ENCODE peak calls at places on chromosomes 1 and 21, in seven cellular contexts. One of them, this sample, is unnamed.

GRCh38 chr1:217534566-217534965 is 96.3 kb downstream of the GPATCH2 start:
- DNase-seq in ascending aorta: no peak
- DNase-seq in lung: no peak
- DNase-seq in HCT116: no peak
- DNase-seq in AG04450: no peak
- DNase-seq in pancreas: no peak
- DNase-seq in fibroblast of pulmonary artery: peak
- DNase-seq in this sample: no peak

GRCh38 chr1:203691454-203691853 is 64.8 kb downstream of the ATP2B4 start:
- DNase-seq in ascending aorta: no peak
- DNase-seq in lung: no peak
- DNase-seq in HCT116: no peak
- DNase-seq in AG04450: no peak
- DNase-seq in pancreas: no peak
- DNase-seq in fibroblast of pulmonary artery: peak
- DNase-seq in this sample: no peak

GRCh38 chr1:213138391-213138790 is 87.3 kb downstream of the RPS6KC1 start:
- DNase-seq in ascending aorta: no peak
- DNase-seq in lung: no peak
- DNase-seq in HCT116: no peak
- DNase-seq in AG04450: no peak
- DNase-seq in pancreas: no peak
- DNase-seq in fibroblast of pulmonary artery: no peak
- DNase-seq in this sample: no peak

GRCh38 chr21:15301014-15301413 is 236.2 kb upstream of the NRIP1 start:
- DNase-seq in ascending aorta: no peak
- DNase-seq in lung: no peak
- DNase-seq in HCT116: no peak
- DNase-seq in AG04450: no peak
- DNase-seq in pancreas: no peak
- DNase-seq in fibroblast of pulmonary artery: no peak
- DNase-seq in this sample: peak

GRCh38 chr1:119298687-119299086 is 69.9 kb upstream of the HAO2 start:
- DNase-seq in ascending aorta: no peak
- DNase-seq in lung: no peak
- DNase-seq in HCT116: no peak
- DNase-seq in AG04450: no peak
- DNase-seq in pancreas: no peak
- DNase-seq in fibroblast of pulmonary artery: peak
- DNase-seq in this sample: peak

GRCh38 chr1:158089476-158089875 is 91.2 kb upstream of the CD1D start:
- DNase-seq in ascending aorta: no peak
- DNase-seq in lung: no peak
- DNase-seq in HCT116: no peak
- DNase-seq in AG04450: no peak
- DNase-seq in pancreas: no peak
- DNase-seq in fibroblast of pulmonary artery: no peak
- DNase-seq in this sample: no peak

GRCh38 chr21:43361493-43362296 is 65.2 kb downstream of the SIK1 start:
- DNase-seq in ascending aorta: no peak
- DNase-seq in lung: no peak
- DNase-seq in HCT116: no peak
- DNase-seq in AG04450: peak
- DNase-seq in pancreas: no peak
- DNase-seq in fibroblast of pulmonary artery: no peak
- DNase-seq in this sample: peak

GRCh38 chr1:33009561-33009960 is 27.1 kb downstream of the AK2 start:
- DNase-seq in ascending aorta: no peak
- DNase-seq in lung: no peak
- DNase-seq in HCT116: no peak
- DNase-seq in AG04450: no peak
- DNase-seq in pancreas: no peak
- DNase-seq in fibroblast of pulmonary artery: no peak
- DNase-seq in this sample: no peak

GRCh38 chr1:220321758-220322157 is 49.5 kb upstream of the RAB3GAP2 start:
- DNase-seq in ascending aorta: no peak
- DNase-seq in lung: no peak
- DNase-seq in HCT116: no peak
- DNase-seq in AG04450: no peak
- DNase-seq in pancreas: no peak
- DNase-seq in fibroblast of pulmonary artery: no peak
- DNase-seq in this sample: no peak

GRCh38 chr21:45417256-45417950 is 12.4 kb downstream of the COL18A1 start:
- DNase-seq in ascending aorta: peak
- DNase-seq in lung: no peak
- DNase-seq in HCT116: no peak
- DNase-seq in AG04450: no peak
- DNase-seq in pancreas: no peak
- DNase-seq in fibroblast of pulmonary artery: no peak
- DNase-seq in this sample: peak

DNA sequence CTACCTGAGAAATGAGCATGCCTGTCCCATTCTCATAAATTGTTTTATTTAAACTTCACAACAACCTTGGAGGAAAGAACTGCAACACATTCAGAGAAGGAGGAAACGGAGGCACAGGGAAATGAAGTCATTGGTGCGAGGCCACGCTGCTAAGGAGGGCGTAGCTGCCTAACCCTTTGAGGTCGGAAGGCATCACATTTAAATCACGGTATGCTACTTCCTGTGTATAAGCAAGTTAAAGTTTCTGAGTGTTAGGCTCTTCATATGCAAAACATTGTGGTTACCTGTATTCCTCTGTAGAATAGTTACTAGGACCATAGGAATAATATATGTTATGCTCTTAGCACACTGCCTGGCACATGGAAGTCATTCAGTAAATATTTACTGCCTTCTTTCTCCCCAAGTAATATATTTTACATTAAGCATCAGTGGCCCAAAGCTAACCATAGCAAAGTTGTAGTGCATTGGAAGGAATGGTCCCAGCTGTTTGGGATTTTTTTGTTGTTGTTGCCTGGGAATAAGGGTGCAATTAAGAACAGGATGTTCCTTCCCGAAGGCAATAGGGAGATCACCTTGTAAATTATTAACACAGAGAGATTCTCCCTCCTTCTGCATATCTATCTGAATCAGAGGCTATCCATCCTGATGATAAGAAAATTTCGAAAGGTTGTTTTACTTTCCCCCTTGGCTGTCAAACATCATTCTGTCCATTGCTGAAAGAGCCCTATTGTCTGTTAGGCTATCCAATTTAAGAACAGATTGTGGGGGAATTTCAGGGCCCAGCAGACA is 192.2 kb upstream of the C8B start:
- DNase-seq in ascending aorta: no peak
- DNase-seq in lung: no peak
- DNase-seq in HCT116: no peak
- DNase-seq in AG04450: no peak
- DNase-seq in pancreas: no peak
- DNase-seq in fibroblast of pulmonary artery: no peak
- DNase-seq in this sample: no peak
- H3K4me3 ChIP-seq in ascending aorta: no peak
- H3K4me3 ChIP-seq in lung: no peak
- H3K4me3 ChIP-seq in HCT116: no peak
- H3K4me3 ChIP-seq in AG04450: no peak
- H3K4me3 ChIP-seq in pancreas: no peak
- H3K4me3 ChIP-seq in fibroblast of pulmonary artery: no peak
- H3K4me3 ChIP-seq in this sample: no peak

GRCh38 chr1:18560692-18561091 is 70.0 kb upstream of the PAX7 start:
- DNase-seq in ascending aorta: no peak
- DNase-seq in lung: no peak
- DNase-seq in HCT116: no peak
- DNase-seq in AG04450: no peak
- DNase-seq in pancreas: no peak
- DNase-seq in fibroblast of pulmonary artery: no peak
- DNase-seq in this sample: no peak

GRCh38 chr1:18554597-18554996 is 73.9 kb downstream of the KLHDC7A start:
- DNase-seq in ascending aorta: no peak
- DNase-seq in lung: no peak
- DNase-seq in HCT116: no peak
- DNase-seq in AG04450: no peak
- DNase-seq in pancreas: peak
- DNase-seq in fibroblast of pulmonary artery: no peak
- DNase-seq in this sample: no peak

GRCh38 chr1:18556364-18556763 is 74.3 kb upstream of the PAX7 start:
- DNase-seq in ascending aorta: no peak
- DNase-seq in lung: no peak
- DNase-seq in HCT116: peak
- DNase-seq in AG04450: no peak
- DNase-seq in pancreas: no peak
- DNase-seq in fibroblast of pulmonary artery: peak
- DNase-seq in this sample: no peak

GRCh38 chr1:18555036-18555435 is 74.3 kb downstream of the KLHDC7A start:
- DNase-seq in ascending aorta: no peak
- DNase-seq in lung: no peak
- DNase-seq in HCT116: no peak
- DNase-seq in AG04450: no peak
- DNase-seq in pancreas: no peak
- DNase-seq in fibroblast of pulmonary artery: no peak
- DNase-seq in this sample: no peak

GRCh38 chr1:18557621-18558465 is 72.8 kb upstream of the PAX7 start:
- DNase-seq in ascending aorta: no peak
- DNase-seq in lung: peak
- DNase-seq in HCT116: no peak
- DNase-seq in AG04450: no peak
- DNase-seq in pancreas: peak
- DNase-seq in fibroblast of pulmonary artery: no peak
- DNase-seq in this sample: no peak
- TF ChIP-seq CTCF in ascending aorta: no peak
- TF ChIP-seq CTCF in lung: no peak
- TF ChIP-seq CTCF in HCT116: no peak
- TF ChIP-seq CTCF in AG04450: no peak
- TF ChIP-seq CTCF in pancreas: no peak
- TF ChIP-seq CTCF in fibroblast of pulmonary artery: no peak
- TF ChIP-seq CTCF in this sample: no peak

GRCh38 chr1:21435646-21436487 is 4.1 kb upstream of the NBPF3 start:
- DNase-seq in ascending aorta: no peak
- DNase-seq in lung: no peak
- DNase-seq in HCT116: no peak
- DNase-seq in AG04450: no peak
- DNase-seq in pancreas: no peak
- DNase-seq in fibroblast of pulmonary artery: no peak
- DNase-seq in this sample: no peak

GRCh38 chr1:21439345-21439720 is 604 bp upstream of the NBPF3 start:
- DNase-seq in ascending aorta: no peak
- DNase-seq in lung: no peak
- DNase-seq in HCT116: no peak
- DNase-seq in AG04450: no peak
- DNase-seq in pancreas: no peak
- DNase-seq in fibroblast of pulmonary artery: no peak
- DNase-seq in this sample: no peak

GRCh38 chr1:21439721-21440629 is at the start of gene NBPF3:
- DNase-seq in ascending aorta: peak
- DNase-seq in lung: peak
- DNase-seq in HCT116: peak
- DNase-seq in AG04450: peak
- DNase-seq in pancreas: peak
- DNase-seq in fibroblast of pulmonary artery: peak
- DNase-seq in this sample: peak

GRCh38 chr1:21436488-21437340 is 3.2 kb upstream of the NBPF3 start:
- DNase-seq in ascending aorta: no peak
- DNase-seq in lung: no peak
- DNase-seq in HCT116: no peak
- DNase-seq in AG04450: no peak
- DNase-seq in pancreas: peak
- DNase-seq in fibroblast of pulmonary artery: no peak
- DNase-seq in this sample: no peak

DNA sequence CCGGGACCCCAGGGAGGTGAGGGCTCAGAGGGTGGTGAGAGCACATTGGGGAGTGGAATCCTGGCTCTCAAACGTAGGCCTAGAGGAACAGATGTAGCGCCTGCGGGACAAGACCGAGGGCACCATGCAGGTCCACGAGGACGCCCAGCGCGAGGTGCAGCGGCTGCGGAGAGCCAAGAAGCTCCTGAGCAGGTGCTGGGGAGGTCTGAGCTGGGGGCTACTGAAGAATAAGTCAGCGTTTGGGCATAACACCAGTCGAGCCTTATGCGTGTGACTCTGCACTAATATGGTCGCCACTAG is 2.6 kb upstream of the NBPF3 start:
- DNase-seq in ascending aorta: no peak
- DNase-seq in lung: no peak
- DNase-seq in HCT116: no peak
- DNase-seq in AG04450: no peak
- DNase-seq in pancreas: no peak
- DNase-seq in fibroblast of pulmonary artery: no peak
- DNase-seq in this sample: no peak
- H3K4me3 ChIP-seq in ascending aorta: peak
- H3K4me3 ChIP-seq in lung: no peak
- H3K4me3 ChIP-seq in HCT116: no peak
- H3K4me3 ChIP-seq in AG04450: no peak
- H3K4me3 ChIP-seq in pancreas: no peak
- H3K4me3 ChIP-seq in fibroblast of pulmonary artery: no peak
- H3K4me3 ChIP-seq in this sample: no peak

GRCh38 chr1:10687142-10687715 is 109.2 kb downstream of the CASZ1 start:
- DNase-seq in ascending aorta: no peak
- DNase-seq in lung: no peak
- DNase-seq in HCT116: no peak
- DNase-seq in AG04450: no peak
- DNase-seq in pancreas: peak
- DNase-seq in fibroblast of pulmonary artery: no peak
- DNase-seq in this sample: no peak

GRCh38 chr1:10685851-10686403 is 110.5 kb downstream of the CASZ1 start:
- DNase-seq in ascending aorta: no peak
- DNase-seq in lung: peak
- DNase-seq in HCT116: no peak
- DNase-seq in AG04450: no peak
- DNase-seq in pancreas: peak
- DNase-seq in fibroblast of pulmonary artery: peak
- DNase-seq in this sample: no peak

GRCh38 chr1:10686404-10687040 is 109.9 kb downstream of the CASZ1 start:
- DNase-seq in ascending aorta: no peak
- DNase-seq in lung: no peak
- DNase-seq in HCT116: no peak
- DNase-seq in AG04450: no peak
- DNase-seq in pancreas: peak
- DNase-seq in fibroblast of pulmonary artery: no peak
- DNase-seq in this sample: no peak

GRCh38 chr1:10687782-10688408 is 108.6 kb downstream of the CASZ1 start:
- DNase-seq in ascending aorta: no peak
- DNase-seq in lung: no peak
- DNase-seq in HCT116: no peak
- DNase-seq in AG04450: no peak
- DNase-seq in pancreas: no peak
- DNase-seq in fibroblast of pulmonary artery: peak
- DNase-seq in this sample: no peak

DNA sequence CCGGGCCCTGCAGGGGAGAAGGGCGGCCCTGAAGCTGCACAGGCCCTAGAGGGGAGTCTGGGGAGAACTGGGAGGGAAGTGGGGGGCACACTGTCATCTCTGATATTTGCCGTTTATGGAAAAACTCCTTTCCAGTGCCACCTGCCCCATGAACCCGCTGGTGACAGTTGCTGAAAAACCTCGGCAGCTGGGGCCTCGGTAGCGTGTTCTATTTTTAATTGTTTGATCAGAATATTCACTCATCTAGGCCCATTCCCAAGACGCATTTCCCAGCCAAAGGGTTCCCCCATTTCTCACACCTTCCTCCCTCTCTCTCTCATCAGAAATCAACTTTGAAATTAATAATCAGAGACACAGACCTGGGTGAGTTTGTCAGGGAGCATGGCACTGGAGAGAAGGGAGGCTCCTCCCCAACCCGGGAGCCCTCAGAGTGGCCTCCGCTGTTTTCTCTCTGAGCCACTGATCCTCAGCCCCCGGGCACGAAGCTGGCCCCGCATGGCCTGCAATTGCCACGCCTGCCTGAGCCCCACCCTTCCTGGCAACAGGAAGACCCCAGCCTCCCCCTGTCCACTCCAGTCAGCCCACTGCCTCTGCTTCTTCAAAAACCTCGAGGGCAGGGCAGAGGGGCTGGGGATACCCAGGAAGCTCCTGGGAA is 111.1 kb downstream of the CASZ1 start:
- DNase-seq in ascending aorta: no peak
- DNase-seq in lung: no peak
- DNase-seq in HCT116: no peak
- DNase-seq in AG04450: no peak
- DNase-seq in pancreas: no peak
- DNase-seq in fibroblast of pulmonary artery: no peak
- DNase-seq in this sample: no peak
- TF ChIP-seq CTCF in ascending aorta: no peak
- TF ChIP-seq CTCF in lung: no peak
- TF ChIP-seq CTCF in HCT116: no peak
- TF ChIP-seq CTCF in AG04450: no peak
- TF ChIP-seq CTCF in pancreas: no peak
- TF ChIP-seq CTCF in fibroblast of pulmonary artery: no peak
- TF ChIP-seq CTCF in this sample: no peak